ENCODE peak calls at places on chromosomes 7 and 10, in seven cellular contexts. One of them, this sample, is unnamed.

GRCh38 chr10:13848530-13849425 is 262.0 kb downstream of the PRPF18 start:
- DNase-seq in type B pancreatic cell: no peak
- DNase-seq in left lobe of liver: no peak
- DNase-seq in activated CD4-positive, alpha-beta T cell treated with anti-CD3 and anti-CD28 coated beads, Interleukin-2, amount 10 ng/mL, durations not matched to agents 7 days and 5 days: no peak
- DNase-seq in fibroblast of mammary gland: no peak
- DNase-seq in posterior vena cava: no peak
- DNase-seq in NCI-H345: no peak
- DNase-seq in this sample: no peak

GRCh38 chr10:114544045-114544659 is 113.9 kb downstream of the ABLIM1 start:
- DNase-seq in posterior vena cava: no peak
- DNase-seq in type B pancreatic cell: no peak
- DNase-seq in activated CD4-positive, alpha-beta T cell treated with anti-CD3 and anti-CD28 coated beads, Interleukin-2, amount 10 ng/mL, durations not matched to agents 7 days and 5 days: peak; percentile 89
- DNase-seq in left lobe of liver: no peak
- DNase-seq in fibroblast of mammary gland: no peak
- DNase-seq in NCI-H345: no peak
- DNase-seq in this sample: no peak

GRCh38 chr10:77592946-77593636 is 44.5 kb downstream of the KCNMA1 start:
- DNase-seq in posterior vena cava: peak; percentile 87
- DNase-seq in left lobe of liver: no peak
- DNase-seq in fibroblast of mammary gland: peak; percentile 98
- DNase-seq in activated CD4-positive, alpha-beta T cell treated with anti-CD3 and anti-CD28 coated beads, Interleukin-2, amount 10 ng/mL, durations not matched to agents 7 days and 5 days: no peak
- DNase-seq in type B pancreatic cell: no peak
- DNase-seq in NCI-H345: no peak
- DNase-seq in this sample: no peak

GRCh38 chr10:60524541-60524940 is 134.9 kb upstream of the ANK3 start:
- DNase-seq in fibroblast of mammary gland: peak; percentile 89
- DNase-seq in posterior vena cava: no peak
- DNase-seq in activated CD4-positive, alpha-beta T cell treated with anti-CD3 and anti-CD28 coated beads, Interleukin-2, amount 10 ng/mL, durations not matched to agents 7 days and 5 days: no peak
- DNase-seq in left lobe of liver: no peak
- DNase-seq in NCI-H345: no peak
- DNase-seq in type B pancreatic cell: no peak
- DNase-seq in this sample: no peak

GRCh38 chr7:142807855-142808460 is 37.2 kb downstream of the PRSS2 start:
- DNase-seq in fibroblast of mammary gland: peak; percentile 45
- DNase-seq in activated CD4-positive, alpha-beta T cell treated with anti-CD3 and anti-CD28 coated beads, Interleukin-2, amount 10 ng/mL, durations not matched to agents 7 days and 5 days: peak; percentile 61
- DNase-seq in NCI-H345: no peak
- DNase-seq in posterior vena cava: no peak
- DNase-seq in type B pancreatic cell: no peak
- DNase-seq in left lobe of liver: no peak
- DNase-seq in this sample: no peak

GRCh38 chr7:29255199-29255838 is 60.7 kb downstream of the CHN2 start:
- DNase-seq in posterior vena cava: no peak
- DNase-seq in NCI-H345: no peak
- DNase-seq in type B pancreatic cell: no peak
- DNase-seq in activated CD4-positive, alpha-beta T cell treated with anti-CD3 and anti-CD28 coated beads, Interleukin-2, amount 10 ng/mL, durations not matched to agents 7 days and 5 days: no peak
- DNase-seq in left lobe of liver: no peak
- DNase-seq in fibroblast of mammary gland: no peak
- DNase-seq in this sample: no peak

GRCh38 chr7:665751-666453 is 60.6 kb upstream of the DNAAF5 start:
- DNase-seq in activated CD4-positive, alpha-beta T cell treated with anti-CD3 and anti-CD28 coated beads, Interleukin-2, amount 10 ng/mL, durations not matched to agents 7 days and 5 days: no peak
- DNase-seq in fibroblast of mammary gland: peak; percentile 16
- DNase-seq in NCI-H345: no peak
- DNase-seq in type B pancreatic cell: no peak
- DNase-seq in posterior vena cava: peak; percentile 82
- DNase-seq in left lobe of liver: no peak
- DNase-seq in this sample: no peak

GRCh38 chr10:78318305-78318704 is 284.6 kb downstream of the RPS24 start:
- DNase-seq in left lobe of liver: peak; percentile 19
- DNase-seq in activated CD4-positive, alpha-beta T cell treated with anti-CD3 and anti-CD28 coated beads, Interleukin-2, amount 10 ng/mL, durations not matched to agents 7 days and 5 days: no peak
- DNase-seq in NCI-H345: no peak
- DNase-seq in type B pancreatic cell: peak; percentile 10
- DNase-seq in fibroblast of mammary gland: no peak
- DNase-seq in posterior vena cava: no peak
- DNase-seq in this sample: no peak

GRCh38 chr7:19984231-19984632 is 210.8 kb upstream of the TMEM196 start:
- DNase-seq in NCI-H345: no peak
- DNase-seq in type B pancreatic cell: no peak
- DNase-seq in left lobe of liver: no peak
- DNase-seq in activated CD4-positive, alpha-beta T cell treated with anti-CD3 and anti-CD28 coated beads, Interleukin-2, amount 10 ng/mL, durations not matched to agents 7 days and 5 days: no peak
- DNase-seq in posterior vena cava: no peak
- DNase-seq in fibroblast of mammary gland: no peak
- DNase-seq in this sample: no peak

GRCh38 chr7:42233939-42234338 is 3.1 kb downstream of the GLI3 start:
- DNase-seq in NCI-H345: no peak
- DNase-seq in fibroblast of mammary gland: peak; percentile 44
- DNase-seq in posterior vena cava: no peak
- DNase-seq in type B pancreatic cell: no peak
- DNase-seq in activated CD4-positive, alpha-beta T cell treated with anti-CD3 and anti-CD28 coated beads, Interleukin-2, amount 10 ng/mL, durations not matched to agents 7 days and 5 days: no peak
- DNase-seq in left lobe of liver: no peak
- DNase-seq in this sample: no peak

GRCh38 chr10:104582604-104582951 is 58.5 kb upstream of the SORCS3 start:
- DNase-seq in posterior vena cava: no peak
- DNase-seq in type B pancreatic cell: no peak
- DNase-seq in left lobe of liver: no peak
- DNase-seq in activated CD4-positive, alpha-beta T cell treated with anti-CD3 and anti-CD28 coated beads, Interleukin-2, amount 10 ng/mL, durations not matched to agents 7 days and 5 days: no peak
- DNase-seq in fibroblast of mammary gland: no peak
- DNase-seq in NCI-H345: peak; percentile 2
- DNase-seq in this sample: no peak

GRCh38 chr10:131621784-131622624 is 278.8 kb upstream of the PPP2R2D start:
- DNase-seq in posterior vena cava: peak; percentile 63
- DNase-seq in fibroblast of mammary gland: no peak
- DNase-seq in type B pancreatic cell: no peak
- DNase-seq in left lobe of liver: no peak
- DNase-seq in activated CD4-positive, alpha-beta T cell treated with anti-CD3 and anti-CD28 coated beads, Interleukin-2, amount 10 ng/mL, durations not matched to agents 7 days and 5 days: no peak
- DNase-seq in NCI-H345: no peak
- DNase-seq in this sample: no peak

This sample was measured in NCI-H774.